ENCODE peak calls at places on chromosomes 4 and X, in seven cellular contexts. Z, K, L, P, F, T and Y are unnamed samples.

GRCh38 chr4:92406488-92406887 is 102.7 kb downstream of the GRID2 start:
- DNase-seq in L (no peak), Z (no peak), P (no peak), T (no peak), F (no peak), K (no peak), Y (no peak)

GRCh38 chr4:75432683-75433082 is 81.5 kb downstream of the RCHY1 start:
- DNase-seq in P (no peak), L (no peak), F (no peak), Z (no peak), T (no peak), K (peak), Y (no peak)

GRCh38 chr4:31187979-31188378 is 467.8 kb downstream of the PCDH7 start:
- DNase-seq in F (no peak), T (no peak), P (no peak), K (no peak), Z (no peak), L (no peak), Y (no peak)

GRCh38 chr4:184234155-184234554 is 16.5 kb upstream of the ENPP6 start:
- DNase-seq in P (no peak), L (no peak), K (no peak), T (no peak), Z (no peak), F (no peak), Y (no peak)

GRCh38 chr4:41203169-41203568 is 11.2 kb downstream of the APBB2 start:
- DNase-seq in L (no peak), F (no peak), T (no peak), K (no peak), Z (no peak), P (no peak), Y (no peak)

GRCh38 chr4:140368686-140369085 is 4.8 kb upstream of the SCOC start:
- DNase-seq in F (no peak), K (no peak), T (no peak), P (no peak), L (no peak), Z (no peak), Y (no peak)

GRCh38 chrX:48823029-48823428 is 3.3 kb upstream of the ERAS start:
- DNase-seq in T (no peak), P (no peak), L (no peak), F (no peak), Z (no peak), K (no peak), Y (no peak)

GRCh38 chrX:48071986-48072605 is 656 bp upstream of the ZNF630 start:
- DNase-seq in T (no peak), K (no peak), Z (no peak), P (no peak), F (no peak), L (no peak), Y (no peak)

GRCh38 chr4:185541251-185541671 is 6.0 kb upstream of the PDLIM3 start:
- DNase-seq in K (no peak), F (peak), P (no peak), Z (no peak), T (peak), L (no peak), Y (no peak)

GRCh38 chr4:144579411-144580020 is 66.4 kb upstream of the HHIP start:
- DNase-seq in Z (no peak), T (no peak), P (no peak), L (no peak), F (no peak), K (no peak), Y (no peak)

GRCh38 chrX:133005038-133005437 is 46.6 kb upstream of the HS6ST2 start:
- DNase-seq in K (peak), L (no peak), Z (no peak), F (no peak), T (no peak), P (no peak), Y (peak)

GRCh38 chr4:151874328-151874727 is 113.5 kb upstream of the GATB start:
- DNase-seq in F (no peak), K (no peak), Z (no peak), T (no peak), P (no peak), L (no peak), Y (no peak)

GRCh38 chr4:25632135-25632534 is 23.5 kb upstream of the SLC34A2 start:
- DNase-seq in Z (no peak), T (no peak), L (no peak), K (peak), P (no peak), F (no peak), Y (no peak)

GRCh38 chr4:143404555-143404954 is 67.9 kb downstream of the GAB1 start:
- DNase-seq in P (no peak), T (no peak), L (no peak), Z (no peak), K (no peak), F (no peak), Y (peak)

GRCh38 chrX:33272986-33273385 is 61.6 kb upstream of the DMD start:
- DNase-seq in Z (no peak), F (no peak), P (no peak), L (no peak), T (no peak), K (no peak), Y (no peak)

GRCh38 chr4:158958489-158959270 is 144.2 kb upstream of the RAPGEF2 start:
- DNase-seq in Z (no peak), T (no peak), F (no peak), K (no peak), L (no peak), P (no peak), Y (no peak)

GRCh38 chr4:71377561-71377960 is 38.7 kb downstream of the SLC4A4 start:
- DNase-seq in T (no peak), L (no peak), K (no peak), Z (peak), P (no peak), F (no peak), Y (no peak)

GRCh38 chr4:53507671-53508286 is 83.5 kb downstream of the LNX1 start:
- DNase-seq in K (peak), P (no peak), T (no peak), Z (no peak), L (no peak), F (peak), Y (no peak)

GRCh38 chrX:20519826-20520225 is 253.1 kb upstream of the RPS6KA3 start:
- DNase-seq in Z (no peak), F (no peak), L (no peak), T (no peak), K (no peak), P (no peak), Y (no peak)

GRCh38 chr4:153494562-153494961 is 28.4 kb downstream of the TMEM131L start:
- DNase-seq in Z (no peak), K (no peak), T (no peak), P (no peak), F (no peak), L (no peak), Y (no peak)

GRCh38 chr4:82989567-82990429 is 20.8 kb downstream of the LIN54 start:
- DNase-seq in T (no peak), K (no peak), L (no peak), F (no peak), P (no peak), Z (no peak), Y (peak)

GRCh38 chr4:41600243-41600642 is 62.3 kb downstream of the LIMCH1 start:
- DNase-seq in K (peak), T (no peak), P (no peak), L (no peak), F (no peak), Z (no peak), Y (no peak)

GRCh38 chr4:183987529-183987946 is 82.4 kb downstream of the STOX2 start:
- DNase-seq in P (peak), F (peak), K (peak), T (peak), L (peak), Z (peak), Y (no peak)

GRCh38 chr4:144575181-144575580 is 70.8 kb upstream of the HHIP start:
- DNase-seq in Z (no peak), T (no peak), L (no peak), P (no peak), K (no peak), F (no peak), Y (no peak)

GRCh38 chr4:105666693-105667092 is 41.8 kb downstream of the INTS12 start:
- DNase-seq in T (no peak), L (no peak), K (no peak), F (no peak), Z (no peak), P (no peak), Y (peak)

GRCh38 chrX:30893206-30893605 is 4.2 kb upstream of the TAB3 start:
- DNase-seq in Z (no peak), L (no peak), P (no peak), F (no peak), T (no peak), K (peak), Y (no peak)

GRCh38 chr4:105859233-105859632 is 36.0 kb upstream of the NPNT start:
- DNase-seq in Z (peak), L (no peak), P (no peak), K (no peak), T (no peak), F (no peak), Y (no peak)

GRCh38 chrX:73840120-73840924 is 277.3 kb downstream of the CHIC1 start:
- DNase-seq in Z (no peak), P (no peak), K (no peak), F (no peak), L (no peak), T (no peak), Y (no peak)

GRCh38 chrX:39439910-39440733 is 638.9 kb downstream of the MID1IP1 start:
- DNase-seq in F (no peak), K (no peak), L (no peak), Z (no peak), P (no peak), T (no peak), Y (peak)

GRCh38 chrX:33336783-33337182 is 125.4 kb upstream of the DMD start:
- DNase-seq in K (peak), L (no peak), Z (no peak), P (no peak), F (no peak), T (peak), Y (no peak)

GRCh38 chrX:29295987-29296680 is 708.9 kb downstream of the IL1RAPL1 start:
- DNase-seq in K (no peak), P (no peak), F (no peak), Z (no peak), L (no peak), T (no peak), Y (no peak)

GRCh38 chr4:182680196-182680771 is 236.9 kb downstream of the DCTD start:
- DNase-seq in T (no peak), F (peak), Z (no peak), L (no peak), P (no peak), K (no peak), Y (no peak)

GRCh38 chr4:83282049-83282535 is 2.5 kb downstream of the COQ2 start:
- DNase-seq in P (no peak), L (no peak), K (peak), F (no peak), Z (no peak), T (peak), Y (peak)

GRCh38 chr4:76748649-76749048 is 149.3 kb downstream of the SOWAHB start:
- DNase-seq in K (peak), F (no peak), Z (no peak), T (peak), P (no peak), L (no peak), Y (peak)
- TF ChIP-seq CTCF in K (no peak), F (no peak), Z (no peak), T (peak), P (peak), L (no peak), Y (peak)

DNA sequence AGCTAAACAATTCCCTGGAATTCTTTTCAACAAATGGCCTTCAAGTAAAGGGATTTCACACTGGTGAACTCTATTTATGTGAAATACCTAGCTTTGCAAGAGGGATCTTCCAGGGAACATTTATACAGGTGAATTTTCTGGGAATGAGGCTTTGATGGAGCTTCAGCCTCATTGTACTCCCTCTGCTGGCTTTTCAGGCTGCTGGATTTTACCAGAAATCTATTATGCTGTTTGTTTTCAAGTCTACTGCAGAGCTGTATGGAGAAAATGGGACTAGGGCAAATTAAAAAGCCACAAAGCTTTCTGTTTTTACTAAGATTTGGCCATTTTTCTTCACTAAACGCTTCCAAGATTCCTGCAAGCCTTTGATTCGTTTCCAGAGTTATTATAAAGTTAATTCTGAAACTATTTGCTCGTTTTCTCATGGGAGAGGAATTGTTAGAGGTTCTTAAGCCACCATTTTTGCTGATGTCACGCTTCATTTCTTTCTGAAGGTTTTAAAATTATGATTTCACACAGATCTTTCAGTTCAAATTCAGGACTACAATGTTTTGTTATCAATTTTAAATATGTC is 31.6 kb downstream of the KDM6A start:
- DNase-seq in K (no peak), Z (no peak), F (no peak), L (no peak), T (no peak), P (no peak), Y (no peak)
- TF ChIP-seq CTCF in K (no peak), Z (peak), F (no peak), L (no peak), T (no peak), P (no peak), Y (no peak)

DNA sequence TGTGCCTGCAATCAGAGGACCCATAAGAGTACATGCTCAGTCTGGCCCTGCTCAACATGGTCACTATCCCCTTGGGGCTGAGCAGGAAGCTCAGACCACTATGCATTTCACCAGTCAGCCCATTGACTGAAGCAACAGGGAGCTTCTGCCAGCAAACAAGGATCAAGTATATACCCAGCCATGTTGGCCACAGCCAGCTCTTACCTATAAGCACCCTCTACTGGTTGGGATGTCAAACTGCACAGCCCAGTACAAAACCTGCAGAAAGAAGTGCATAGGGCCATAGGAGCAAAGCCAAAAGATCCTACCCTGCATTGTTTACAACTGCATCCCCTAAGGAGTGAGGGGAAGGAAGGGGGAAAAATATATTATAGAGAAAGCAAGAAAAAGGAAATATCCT is 214.4 kb upstream of the CPEB2 start:
- DNase-seq in K (peak), P (no peak), Z (no peak), F (no peak), L (no peak), T (peak), Y (no peak)
- TF ChIP-seq CTCF in K (peak), P (peak), Z (peak), F (peak), L (no peak), T (peak), Y (no peak)

GRCh38 chr4:174714393-174715211 is 114.4 kb downstream of the GLRA3 start:
- DNase-seq in Z (peak), L (no peak), T (peak), F (no peak), P (no peak), K (peak), Y (peak)
- TF ChIP-seq CTCF in Z (peak), L (peak), T (no peak), F (peak), P (peak), K (peak), Y (peak)

GRCh38 chr4:162461952-162462351 is 298.2 kb upstream of the FSTL5 start:
- DNase-seq in K (no peak), F (no peak), L (no peak), P (no peak), T (no peak), Z (no peak), Y (no peak)
- TF ChIP-seq CTCF in K (no peak), F (peak), L (peak), P (no peak), T (no peak), Z (no peak), Y (no peak)

DNA sequence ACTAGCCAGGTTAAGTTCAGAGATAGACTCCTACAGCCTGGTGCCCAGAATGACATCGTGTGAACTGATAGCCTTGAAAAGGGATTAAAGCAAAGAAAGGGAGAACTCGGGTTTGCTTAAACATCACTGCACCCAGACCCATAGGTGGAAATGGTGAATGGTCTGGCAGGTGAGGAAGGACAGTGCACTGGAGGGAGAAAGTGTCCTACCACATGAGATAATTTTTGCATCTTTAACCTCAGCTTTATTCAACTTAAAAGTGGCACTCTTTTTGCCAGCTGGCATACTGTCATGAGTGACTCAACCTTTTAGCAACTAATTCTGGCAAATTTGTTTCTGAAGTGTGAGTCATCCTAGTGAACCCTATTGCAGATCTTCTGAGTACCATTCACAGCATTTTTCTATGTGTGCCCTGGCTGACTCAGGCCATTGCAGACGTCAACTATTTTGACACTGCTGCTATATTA is 53.0 kb upstream of the DAPP1 start:
- DNase-seq in F (no peak), L (no peak), K (peak), T (peak), P (no peak), Z (peak), Y (no peak)
- TF ChIP-seq CTCF in F (no peak), L (no peak), K (no peak), T (no peak), P (no peak), Z (no peak), Y (no peak)

DNA sequence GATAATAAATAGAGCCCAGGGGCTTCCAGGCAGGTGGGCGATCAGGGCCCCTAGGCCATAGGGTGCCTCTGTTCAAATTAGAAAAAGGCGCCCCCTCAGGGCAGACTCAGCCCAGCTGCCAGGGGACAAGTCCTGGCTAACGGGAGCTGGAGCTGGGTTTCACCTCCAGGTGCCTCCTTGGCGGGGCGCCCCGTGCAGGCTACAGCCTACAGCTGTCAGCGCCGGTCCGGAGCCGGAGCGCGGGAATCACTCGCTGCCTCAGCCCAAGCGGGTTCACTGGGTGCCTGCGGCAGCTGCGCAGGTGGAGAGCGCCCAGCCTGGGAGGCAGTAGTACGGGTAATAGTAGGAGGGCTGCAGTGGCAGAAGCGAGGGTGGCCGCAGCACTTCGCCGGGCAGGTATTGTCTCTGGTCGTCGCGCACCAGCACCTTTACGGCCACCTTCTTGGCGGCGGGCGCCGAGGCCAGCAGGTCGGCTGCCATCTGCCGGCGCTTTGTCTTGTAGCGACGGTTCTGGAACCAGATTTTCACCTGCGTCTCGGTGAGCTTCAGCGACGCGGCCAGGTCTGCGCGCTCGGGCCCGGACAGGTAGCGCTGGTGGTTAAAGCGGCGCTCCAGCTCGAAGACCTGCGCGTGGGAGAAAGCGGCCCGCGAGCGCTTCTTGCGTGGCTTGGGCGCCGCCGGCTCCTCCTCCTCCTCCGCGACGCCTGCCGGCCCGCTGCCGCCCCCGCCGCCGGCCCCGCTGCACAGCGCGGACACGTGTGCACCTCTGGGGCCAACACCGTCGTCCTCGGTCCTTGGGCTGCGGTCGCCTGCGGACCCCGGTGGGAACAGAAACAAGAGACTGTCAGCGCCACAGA is 2.4 kb downstream of the NKX3-2 start:
- DNase-seq in Z (no peak), L (peak), K (no peak), P (no peak), F (no peak), T (peak), Y (peak)
- TF ChIP-seq CTCF in Z (no peak), L (peak), K (peak), P (no peak), F (peak), T (peak), Y (peak)

GRCh38 chr4:97978791-97979488 is 164.3 kb downstream of the STPG2 start:
- DNase-seq in P (no peak), F (no peak), L (no peak), T (no peak), K (no peak), Z (no peak), Y (no peak)

GRCh38 chr4:97987019-97987648 is 156.1 kb downstream of the STPG2 start:
- DNase-seq in F (no peak), T (no peak), P (no peak), L (no peak), Z (no peak), K (no peak), Y (no peak)

GRCh38 chr4:97990409-97990808 is 152.9 kb downstream of the STPG2 start:
- DNase-seq in T (no peak), F (no peak), L (no peak), P (no peak), Z (no peak), K (no peak), Y (no peak)

DNA sequence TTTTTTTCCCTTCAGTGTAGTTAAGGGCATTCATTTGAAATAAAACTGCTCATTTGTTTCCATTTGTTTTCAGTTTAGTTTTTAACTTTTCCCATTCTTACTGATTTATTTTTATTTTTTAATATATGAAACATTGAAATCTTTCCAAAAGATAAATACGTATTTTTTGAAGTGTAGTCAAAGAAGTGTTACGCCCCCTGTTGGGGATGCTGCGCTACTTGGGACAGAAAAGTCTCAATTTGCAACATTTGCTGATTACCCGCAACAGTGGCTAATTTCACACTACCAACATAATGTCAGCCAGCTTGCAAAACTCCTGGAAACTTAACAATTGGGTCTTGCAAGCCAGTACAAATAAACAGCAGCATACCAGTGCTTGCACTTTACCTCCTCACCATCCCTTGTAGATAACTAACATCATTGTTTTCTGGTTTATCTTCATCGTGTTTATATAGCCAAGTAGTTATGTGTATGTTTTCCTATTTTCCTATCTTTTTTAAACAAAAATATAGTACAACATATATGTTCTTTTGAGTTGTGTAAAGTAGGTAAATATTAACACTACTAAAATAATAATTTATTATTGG is 158.6 kb downstream of the STPG2 start:
- DNase-seq in L (no peak), F (no peak), Z (no peak), T (no peak), K (peak), P (no peak), Y (no peak)
- TF ChIP-seq CTCF in L (peak), F (no peak), Z (peak), T (no peak), K (no peak), P (no peak), Y (no peak)

GRCh38 chr4:177380730-177381287 is 61.4 kb downstream of the AGA start:
- DNase-seq in K (no peak), F (no peak), Z (no peak), L (no peak), T (no peak), P (no peak), Y (no peak)
- TF ChIP-seq CTCF in K (no peak), F (no peak), Z (no peak), L (no peak), T (no peak), P (no peak), Y (peak)